ENCODE peak calls at places on chromosomes 3 and 15, in nine cellular contexts. R is esophagus muscularis mucosa, C is spleen, Q is transverse colon, A is stomach, K is SK-N-SH, U is sigmoid colon, T is Panc1, D is suprapubic skin. G is an unnamed sample.

GRCh38 chr3:194483850-194484249 is 3.0 kb downstream of the ATP13A3 start:
- DNase-seq in R (no peak), C (no peak), Q (no peak), A (no peak), K (no peak), U (no peak), T (no peak), D (no peak), G (no peak)

GRCh38 chr15:41554401-41554800 is 4.6 kb upstream of the TYRO3 start:
- DNase-seq in R (no peak), C (no peak), Q (no peak), A (no peak), K (no peak), U (no peak), T (no peak), D (no peak), G (no peak)

GRCh38 chr3:61247191-61247590 is 4.1 kb downstream of the FHIT start:
- DNase-seq in R (no peak), C (no peak), Q (no peak), A (no peak), K (no peak), U (no peak), T (no peak), D (no peak), G (no peak)

GRCh38 chr15:66389859-66390382 is 3.2 kb downstream of the MAP2K1 start:
- DNase-seq in R (no peak), C (no peak), Q (no peak), A (no peak), K (no peak), U (no peak), T (no peak), D (no peak), G (peak)

GRCh38 chr15:81523867-81524266 is 149.9 kb upstream of the TMC3 start:
- DNase-seq in R (no peak), C (no peak), Q (no peak), A (no peak), K (no peak), U (no peak), T (no peak), D (no peak), G (no peak)

GRCh38 chr3:152738656-152739055 is 96.3 kb upstream of the P2RY1 start:
- DNase-seq in R (no peak), C (no peak), Q (no peak), A (no peak), K (no peak), U (no peak), T (no peak), D (no peak), G (peak)

GRCh38 chr15:85763157-85763556 is 31.6 kb downstream of the KLHL25 start:
- DNase-seq in R (no peak), C (no peak), Q (no peak), A (no peak), K (no peak), U (no peak), T (no peak), D (no peak), G (no peak)

GRCh38 chr3:134423153-134423552 is 48.9 kb upstream of the AMOTL2 start:
- DNase-seq in R (no peak), C (no peak), Q (no peak), A (no peak), K (peak), U (no peak), T (no peak), D (no peak), G (no peak)

GRCh38 chr3:113249111-113249510 is 37.8 kb downstream of the BOC start:
- DNase-seq in R (no peak), C (no peak), Q (no peak), A (no peak), K (peak), U (peak), T (no peak), D (no peak), G (no peak)

GRCh38 chr3:52046186-52046913 is 10.0 kb downstream of the DUSP7 start:
- DNase-seq in R (no peak), C (no peak), Q (no peak), A (no peak), K (peak), U (no peak), T (no peak), D (no peak), G (peak)

GRCh38 chr3:194306109-194306686 is 44.9 kb downstream of the CPN2 start:
- DNase-seq in R (no peak), C (peak), Q (no peak), A (no peak), K (no peak), U (peak), T (no peak), D (no peak), G (peak)

GRCh38 chr3:40369716-40370115 is 17.3 kb upstream of the ENTPD3 start:
- DNase-seq in R (no peak), C (no peak), Q (no peak), A (no peak), K (no peak), U (no peak), T (no peak), D (no peak), G (no peak)

GRCh38 chr3:57160731-57161086 is 4.4 kb downstream of the IL17RD start:
- DNase-seq in R (no peak), C (no peak), Q (no peak), A (no peak), K (no peak), U (no peak), T (no peak), D (no peak), G (no peak)

GRCh38 chr3:195204360-195205166 is 66.4 kb downstream of the XXYLT1 start:
- DNase-seq in R (no peak), C (no peak), Q (no peak), A (peak), K (peak), U (peak), T (no peak), D (no peak), G (peak)

GRCh38 chr3:58292866-58293265 is 13.2 kb upstream of the RPP14 start:
- DNase-seq in R (no peak), C (no peak), Q (no peak), A (no peak), K (no peak), U (no peak), T (no peak), D (no peak), G (no peak)

GRCh38 chr3:129305592-129306091 is 27.0 kb downstream of the HMCES start:
- DNase-seq in R (no peak), C (peak), Q (peak), A (peak), K (no peak), U (peak), T (no peak), D (no peak), G (peak)

GRCh38 chr3:77256584-77257488 is 216.9 kb downstream of the ROBO2 start:
- DNase-seq in R (no peak), C (no peak), Q (no peak), A (no peak), K (no peak), U (no peak), T (no peak), D (no peak), G (no peak)

GRCh38 chr3:27219127-27219860 is 149.9 kb downstream of the NEK10 start:
- DNase-seq in R (no peak), C (no peak), Q (peak), A (no peak), K (no peak), U (no peak), T (no peak), D (no peak), G (peak)

GRCh38 chr3:37054370-37054769 is 61.1 kb downstream of the MLH1 start:
- DNase-seq in R (no peak), C (no peak), Q (no peak), A (no peak), K (no peak), U (no peak), T (peak), D (no peak), G (peak)

GRCh38 chr15:37094542-37095196 is 5.7 kb downstream of the MEIS2 start:
- DNase-seq in R (no peak), C (no peak), Q (no peak), A (no peak), K (no peak), U (no peak), T (no peak), D (no peak), G (peak)

GRCh38 chr3:176848431-176849214 is 348.7 kb downstream of the TBL1XR1 start:
- DNase-seq in R (no peak), C (no peak), Q (no peak), A (no peak), K (no peak), U (no peak), T (no peak), D (no peak), G (no peak)

GRCh38 chr3:51711352-51712019 is 4.6 kb downstream of the GRM2 start:
- DNase-seq in R (no peak), C (no peak), Q (no peak), A (peak), K (peak), U (no peak), T (no peak), D (no peak), G (no peak)

GRCh38 chr3:9340450-9341009 is 22.3 kb upstream of the THUMPD3 start:
- DNase-seq in R (no peak), C (no peak), Q (no peak), A (no peak), K (no peak), U (no peak), T (peak), D (no peak), G (peak)

GRCh38 chr3:178634975-178635374 is 98.7 kb downstream of the KCNMB2 start:
- DNase-seq in R (no peak), C (no peak), Q (no peak), A (no peak), K (no peak), U (no peak), T (no peak), D (no peak), G (no peak)

GRCh38 chr3:72655758-72656157 is 192.5 kb downstream of the SHQ1 start:
- DNase-seq in R (no peak), C (no peak), Q (no peak), A (no peak), K (no peak), U (no peak), T (no peak), D (no peak), G (no peak)

GRCh38 chr15:45180201-45180600 is 7.6 kb downstream of the SHF start:
- DNase-seq in R (no peak), C (peak), Q (no peak), A (no peak), K (peak), U (no peak), T (no peak), D (no peak), G (no peak)

GRCh38 chr3:126245811-126246727 is 65.7 kb upstream of the ALDH1L1 start:
- DNase-seq in R (no peak), C (peak), Q (peak), A (peak), K (peak), U (peak), T (no peak), D (no peak), G (peak)

GRCh38 chr15:38758001-38758400 is 193.4 kb upstream of the RASGRP1 start:
- DNase-seq in R (no peak), C (no peak), Q (no peak), A (no peak), K (peak), U (no peak), T (no peak), D (no peak), G (peak)

GRCh38 chr3:62558549-62559112 is 185.3 kb upstream of the FEZF2 start:
- DNase-seq in R (peak), C (no peak), Q (no peak), A (no peak), K (peak), U (no peak), T (no peak), D (no peak), G (peak)

GRCh38 chr3:105626739-105627138 is 242.1 kb downstream of the CBLB start:
- DNase-seq in R (no peak), C (no peak), Q (no peak), A (no peak), K (no peak), U (no peak), T (no peak), D (no peak), G (no peak)
- TF ChIP-seq POLR2AphosphoS5 in R (no peak), C (no peak), Q (no peak), A (no peak), K (no peak), U (no peak), T (no peak), D (no peak), G (no peak)

GRCh38 chr3:11238057-11238456 is 34.1 kb upstream of the ATG7 start:
- DNase-seq in R (no peak), C (no peak), Q (no peak), A (no peak), K (no peak), U (no peak), T (peak), D (no peak), G (peak)
- H3K4me3 ChIP-seq in R (no peak), C (no peak), Q (no peak), A (no peak), K (peak), U (no peak), T (no peak), D (no peak), G (peak)

DNA sequence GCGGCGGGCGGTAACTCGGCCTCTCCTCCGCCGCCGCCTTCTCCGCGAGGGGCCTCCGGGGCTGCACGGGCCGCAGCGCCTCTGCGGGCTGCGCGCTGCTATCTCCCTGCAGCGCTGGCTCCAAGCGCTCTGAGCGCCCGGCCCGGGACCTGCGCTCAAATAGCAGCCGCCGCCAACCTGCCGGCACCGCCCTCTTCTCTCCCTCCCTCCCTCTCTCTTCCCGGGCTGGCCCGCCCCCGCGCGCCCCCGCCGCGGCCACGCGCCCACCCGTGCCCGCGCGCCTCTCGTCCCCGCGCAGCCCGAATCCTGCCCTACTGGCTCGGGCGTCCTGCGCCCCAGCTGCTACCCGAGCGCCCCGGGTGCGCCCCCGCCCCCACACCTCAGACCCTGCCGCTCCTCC is at the start of gene CACNA2D2:
- DNase-seq in R (no peak), C (peak), Q (peak), A (peak), K (peak), U (peak), T (no peak), D (no peak), G (no peak)
- TF ChIP-seq POLR2AphosphoS5 in R (no peak), C (peak), Q (peak), A (peak), K (no peak), U (peak), T (no peak), D (no peak), G (no peak)

DNA sequence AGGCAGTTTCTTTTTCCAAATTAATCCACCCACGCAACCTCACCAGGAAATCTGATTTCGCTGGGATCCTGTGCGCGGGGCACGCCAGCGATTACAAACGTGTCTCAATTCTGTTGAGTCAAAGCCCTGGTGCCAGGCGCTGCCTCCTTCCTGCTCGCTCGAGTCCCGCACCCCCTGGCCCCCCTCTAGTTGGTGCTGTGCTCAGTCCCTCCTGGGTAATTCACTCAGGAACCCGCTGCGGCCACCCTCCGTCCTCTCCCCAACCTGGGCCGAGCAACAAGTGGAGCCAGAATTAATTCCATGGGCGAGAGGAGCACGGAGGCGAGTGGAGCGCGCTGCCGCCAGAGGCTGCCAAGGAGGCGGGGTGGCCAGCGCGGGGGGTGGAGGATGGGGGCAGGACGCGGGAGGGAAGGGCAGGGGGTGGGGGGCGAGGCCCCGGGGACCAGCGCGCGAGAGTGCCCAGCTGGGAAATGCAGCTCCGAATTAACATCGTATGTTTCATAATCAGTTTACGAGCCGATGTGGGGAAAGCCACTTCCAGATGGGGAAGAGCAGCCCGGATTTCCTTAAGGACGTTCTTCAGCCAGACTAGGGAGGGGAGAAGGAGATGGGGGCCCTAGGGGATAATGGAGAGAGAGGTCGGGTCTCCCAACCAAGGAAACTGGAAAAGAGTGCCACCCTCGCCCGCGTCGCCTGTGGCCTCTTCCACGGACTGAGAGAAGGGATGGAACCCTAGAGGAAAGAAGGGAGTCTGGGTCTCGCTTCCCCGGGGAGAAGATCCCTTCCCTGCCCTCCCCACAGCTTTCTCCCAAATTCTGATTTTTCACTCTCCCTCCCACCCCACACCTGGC is 5.8 kb downstream of the WNT5A start:
- DNase-seq in R (no peak), C (no peak), Q (no peak), A (no peak), K (peak), U (no peak), T (no peak), D (no peak), G (no peak)
- H3K4me3 ChIP-seq in R (peak), C (peak), Q (peak), A (peak), K (peak), U (peak), T (peak), D (peak), G (no peak)

GRCh38 chr3:97579365-97579764 is 185.2 kb upstream of the ARL6 start:
- DNase-seq in R (no peak), C (no peak), Q (no peak), A (no peak), K (no peak), U (no peak), T (no peak), D (no peak), G (no peak)
- TF ChIP-seq POLR2AphosphoS5 in R (no peak), C (no peak), Q (no peak), A (no peak), K (no peak), U (no peak), T (no peak), D (no peak), G (no peak)

GRCh38 chr15:30905821-30906220 is 2.1 kb downstream of the FAN1 start:
- DNase-seq in R (peak), C (no peak), Q (peak), A (no peak), K (no peak), U (no peak), T (no peak), D (no peak), G (no peak)

GRCh38 chr15:30906366-30906765 is 2.7 kb downstream of the FAN1 start:
- DNase-seq in R (no peak), C (no peak), Q (peak), A (no peak), K (no peak), U (no peak), T (no peak), D (no peak), G (no peak)

GRCh38 chr15:30901889-30902288 is 1.8 kb upstream of the FAN1 start:
- DNase-seq in R (no peak), C (no peak), Q (no peak), A (no peak), K (no peak), U (no peak), T (no peak), D (no peak), G (no peak)

GRCh38 chr15:30903497-30904187 is at the start of gene FAN1:
- DNase-seq in R (peak), C (peak), Q (peak), A (peak), K (peak), U (peak), T (peak), D (peak), G (peak)

DNA sequence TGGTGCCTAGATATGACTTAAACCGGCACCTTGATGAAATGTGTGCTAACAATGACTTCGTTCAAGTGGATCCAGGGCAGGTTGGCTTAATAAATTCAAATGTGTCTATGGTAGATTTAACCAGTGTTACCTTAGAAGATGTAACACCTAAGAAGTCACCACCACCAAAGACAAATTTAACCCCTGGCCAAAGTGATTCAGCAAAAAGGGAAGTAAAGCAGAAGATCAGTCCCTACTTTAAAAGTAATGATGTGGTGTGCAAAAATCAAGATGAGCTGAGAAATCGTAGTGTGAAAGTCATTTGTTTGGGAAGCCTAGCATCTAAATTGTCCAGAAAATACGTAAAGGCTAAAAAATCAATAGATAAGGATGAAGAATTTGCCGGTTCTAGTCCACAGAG is 1.1 kb downstream of the FAN1 start:
- DNase-seq in R (no peak), C (no peak), Q (no peak), A (no peak), K (no peak), U (no peak), T (no peak), D (no peak), G (no peak)
- H3K4me3 ChIP-seq in R (peak), C (peak), Q (no peak), A (peak), K (peak), U (no peak), T (no peak), D (peak), G (no peak)

GRCh38 chr15:52569244-52569585 is 385 bp upstream of the ARPP19 start:
- DNase-seq in R (no peak), C (no peak), Q (no peak), A (no peak), K (no peak), U (no peak), T (no peak), D (no peak), G (no peak)
- TF ChIP-seq POLR2AphosphoS5 in R (no peak), C (no peak), Q (no peak), A (no peak), K (no peak), U (no peak), T (no peak), D (no peak), G (no peak)

G was measured in endothelial cell of umbilical vein.